ENCODE peak calls at places on chromosomes 11 and 22, in ten cellular contexts. I is SJCRH30, J is AG04450, F is GM12865, O is AG04449, S is astrocyte of the spinal cord, Y is breast epithelium, Q is esophagus squamous epithelium, Z is A549, L is HCT116. B is an unnamed sample.

GRCh38 chr11:112343368-112344039 is 82.8 kb upstream of the PLET1 start:
- DNase-seq in I (no peak), J (no peak), F (no peak), O (no peak), S (peak), Y (no peak), Q (no peak), Z (no peak), L (no peak), B (no peak)

GRCh38 chr22:44729391-44730012 is 22.9 kb upstream of the ARHGAP8 start:
- DNase-seq in I (no peak), J (no peak), F (peak), O (no peak), S (peak), Y (no peak), Q (no peak), Z (no peak), L (no peak), B (no peak)

GRCh38 chr22:46078241-46079092 is 71.9 kb upstream of the PPARA start:
- DNase-seq in I (no peak), J (no peak), F (no peak), O (no peak), S (no peak), Y (peak), Q (no peak), Z (no peak), L (no peak), B (no peak)

GRCh38 chr22:39526736-39527171 is 5.8 kb downstream of the RPS19BP1 start:
- DNase-seq in I (no peak), J (no peak), F (peak), O (no peak), S (no peak), Y (no peak), Q (no peak), Z (no peak), L (no peak), B (peak)

GRCh38 chr22:32528984-32529982 is 54.7 kb downstream of the FBXO7 start:
- DNase-seq in I (peak), J (peak), F (peak), O (peak), S (peak), Y (peak), Q (no peak), Z (peak), L (peak), B (peak)

GRCh38 chr11:44950625-44951472 is at the start of gene TP53I11:
- DNase-seq in I (peak), J (no peak), F (no peak), O (no peak), S (no peak), Y (peak), Q (no peak), Z (peak), L (peak), B (no peak)

GRCh38 chr11:1864831-1865665 is 12.2 kb downstream of the LSP1 start:
- DNase-seq in I (no peak), J (no peak), F (no peak), O (no peak), S (no peak), Y (no peak), Q (no peak), Z (no peak), L (no peak), B (no peak)

GRCh38 chr11:970319-970871 is 44.7 kb downstream of the AP2A2 start:
- DNase-seq in I (no peak), J (no peak), F (no peak), O (no peak), S (no peak), Y (no peak), Q (no peak), Z (no peak), L (no peak), B (peak)

GRCh38 chr22:36197065-36197440 is 4.6 kb downstream of the APOL4 start:
- DNase-seq in I (peak), J (no peak), F (peak), O (no peak), S (peak), Y (no peak), Q (no peak), Z (no peak), L (no peak), B (peak)

GRCh38 chr11:60500276-60500935 is 7.8 kb downstream of the MS4A12 start:
- DNase-seq in I (no peak), J (no peak), F (no peak), O (no peak), S (no peak), Y (no peak), Q (no peak), Z (no peak), L (no peak), B (no peak)

GRCh38 chr11:117424781-117425180 is 97.1 kb downstream of the CEP164 start:
- DNase-seq in I (no peak), J (no peak), F (no peak), O (no peak), S (no peak), Y (no peak), Q (no peak), Z (no peak), L (no peak), B (no peak)

GRCh38 chr11:1353383-1354124 is 36.2 kb upstream of the BRSK2 start:
- DNase-seq in I (no peak), J (no peak), F (no peak), O (no peak), S (no peak), Y (no peak), Q (no peak), Z (no peak), L (no peak), B (no peak)

GRCh38 chr11:119481667-119482400 is 58.9 kb upstream of the THY1 start:
- DNase-seq in I (peak), J (no peak), F (no peak), O (no peak), S (no peak), Y (peak), Q (no peak), Z (no peak), L (no peak), B (no peak)

GRCh38 chr11:119482561-119483001 is 59.6 kb upstream of the THY1 start:
- DNase-seq in I (no peak), J (no peak), F (no peak), O (no peak), S (no peak), Y (peak), Q (no peak), Z (no peak), L (no peak), B (no peak)

GRCh38 chr11:119480375-119481020 is 57.5 kb upstream of the THY1 start:
- DNase-seq in I (no peak), J (no peak), F (no peak), O (no peak), S (no peak), Y (peak), Q (no peak), Z (no peak), L (no peak), B (no peak)

GRCh38 chr11:119479685-119480275 is 56.8 kb upstream of the THY1 start:
- DNase-seq in I (no peak), J (no peak), F (peak), O (no peak), S (peak), Y (peak), Q (no peak), Z (peak), L (no peak), B (peak)

GRCh38 chr11:119481021-119481666 is 58.2 kb upstream of the THY1 start:
- DNase-seq in I (peak), J (peak), F (peak), O (peak), S (peak), Y (peak), Q (no peak), Z (peak), L (no peak), B (peak)
- H3K4me3 ChIP-seq in I (no peak), J (no peak), F (no peak), O (no peak), S (no peak), Y (no peak), Q (no peak), Z (no peak), L (no peak), B (no peak)

GRCh38 chr22:40593460-40594273 is 42.9 kb downstream of the MRTFA start:
- DNase-seq in I (no peak), J (no peak), F (peak), O (no peak), S (no peak), Y (no peak), Q (no peak), Z (no peak), L (no peak), B (no peak)
- H3K4me3 ChIP-seq in I (no peak), J (no peak), F (peak), O (no peak), S (no peak), Y (no peak), Q (no peak), Z (no peak), L (no peak), B (no peak)

DNA sequence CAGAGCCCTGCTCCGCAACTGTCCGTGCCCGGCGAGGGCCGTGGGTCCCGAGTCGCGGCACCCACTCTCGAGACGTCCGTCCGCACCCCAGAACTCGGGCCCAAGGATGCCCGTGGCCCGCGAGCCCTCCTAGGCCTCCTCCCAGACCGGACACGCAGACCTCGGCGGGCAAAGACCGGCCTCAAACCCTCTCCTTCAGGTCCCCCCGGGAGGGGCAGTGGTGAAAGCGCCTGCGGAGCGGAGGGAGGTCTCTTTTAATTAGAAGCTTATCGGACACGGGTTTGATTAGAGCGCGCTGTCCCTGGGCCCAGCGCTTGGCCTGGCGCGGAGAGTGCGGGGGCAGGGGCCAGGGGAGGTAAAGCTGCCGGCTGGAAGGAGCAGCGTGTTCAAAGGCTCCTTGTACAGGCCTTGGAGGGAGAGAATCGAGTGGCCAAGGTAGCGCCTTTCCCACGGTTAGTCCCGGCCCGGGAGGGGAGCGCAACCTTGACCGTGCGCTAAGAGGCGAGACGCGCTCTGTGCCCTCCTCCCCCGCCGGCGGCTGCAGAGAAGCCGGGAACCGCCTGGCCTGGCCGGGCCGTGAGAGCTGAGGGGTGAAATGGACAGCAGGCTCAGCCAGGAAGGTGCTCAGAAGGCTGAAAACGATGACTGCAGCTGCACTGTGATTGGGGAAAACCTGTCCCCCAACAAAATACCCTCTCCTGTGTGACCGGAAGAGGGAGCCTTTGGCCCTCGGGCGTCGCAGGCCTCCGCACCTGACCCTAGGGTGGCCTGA is 4.6 kb downstream of the WT1 start:
- DNase-seq in I (no peak), J (no peak), F (no peak), O (no peak), S (no peak), Y (no peak), Q (no peak), Z (no peak), L (no peak), B (no peak)
- H3K4me3 ChIP-seq in I (no peak), J (no peak), F (no peak), O (no peak), S (no peak), Y (no peak), Q (no peak), Z (no peak), L (no peak), B (no peak)

GRCh38 chr22:42645341-42645937 is 3.8 kb downstream of the CYB5R3 start:
- DNase-seq in I (peak), J (no peak), F (no peak), O (no peak), S (no peak), Y (peak), Q (no peak), Z (no peak), L (no peak), B (no peak)
- H3K4me3 ChIP-seq in I (no peak), J (no peak), F (no peak), O (peak), S (no peak), Y (peak), Q (no peak), Z (no peak), L (no peak), B (no peak)

DNA sequence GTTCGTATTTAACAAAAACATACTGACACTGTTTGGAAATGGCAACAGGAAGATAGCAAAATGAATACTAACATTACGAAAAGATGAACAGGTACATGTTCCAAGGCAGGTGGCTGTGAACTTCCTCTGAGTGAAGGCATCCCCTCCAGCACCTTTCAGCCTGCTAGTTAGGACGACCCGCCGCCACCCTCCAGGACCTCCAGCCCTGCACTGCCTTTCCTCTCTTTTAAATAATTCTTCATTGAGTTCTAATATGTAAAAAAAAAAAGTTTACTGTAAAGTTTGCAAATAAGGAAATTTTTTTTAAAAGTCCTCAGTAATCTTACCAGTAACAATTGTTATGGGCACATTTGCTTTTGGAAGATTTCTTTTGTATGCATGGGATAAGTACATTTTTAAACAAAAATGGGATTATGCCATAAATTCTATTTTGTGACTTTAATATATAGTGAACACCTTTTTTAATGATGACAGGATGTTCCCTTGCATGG is 6.0 kb downstream of the NEAT1 start:
- DNase-seq in I (no peak), J (no peak), F (peak), O (no peak), S (peak), Y (no peak), Q (no peak), Z (no peak), L (no peak), B (no peak)
- H3K4me3 ChIP-seq in I (no peak), J (peak), F (peak), O (peak), S (peak), Y (peak), Q (peak), Z (peak), L (no peak), B (no peak)

GRCh38 chr11:62508336-62509058 is 38.1 kb downstream of the AHNAK start:
- DNase-seq in I (peak), J (no peak), F (peak), O (peak), S (peak), Y (peak), Q (no peak), Z (peak), L (peak), B (no peak)
- H3K4me3 ChIP-seq in I (peak), J (no peak), F (no peak), O (peak), S (no peak), Y (peak), Q (no peak), Z (peak), L (peak), B (no peak)

DNA sequence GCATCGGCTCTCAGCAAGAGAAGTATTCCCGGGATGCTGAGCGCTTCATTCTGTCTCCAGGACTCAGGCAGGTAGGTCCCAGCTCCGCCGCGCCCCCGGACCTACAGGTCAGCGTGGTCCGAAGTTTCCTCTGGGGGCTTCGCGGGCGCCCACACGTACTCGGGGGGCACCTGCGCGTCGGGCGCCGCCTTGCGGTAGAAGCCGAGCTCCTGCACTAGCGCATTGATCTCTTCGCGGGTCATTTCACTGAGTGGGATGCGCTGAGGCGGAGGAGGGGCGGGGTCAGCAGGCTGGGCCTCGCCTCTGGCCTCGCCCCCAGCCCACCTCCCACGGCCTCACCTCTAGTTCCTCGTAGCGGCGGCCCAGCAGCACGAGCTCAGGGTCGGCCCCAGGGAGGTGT is 2.5 kb downstream of the SELENOM start:
- DNase-seq in I (no peak), J (no peak), F (peak), O (no peak), S (no peak), Y (no peak), Q (no peak), Z (no peak), L (no peak), B (no peak)
- H3K4me3 ChIP-seq in I (no peak), J (no peak), F (no peak), O (no peak), S (no peak), Y (no peak), Q (no peak), Z (no peak), L (no peak), B (no peak)

DNA sequence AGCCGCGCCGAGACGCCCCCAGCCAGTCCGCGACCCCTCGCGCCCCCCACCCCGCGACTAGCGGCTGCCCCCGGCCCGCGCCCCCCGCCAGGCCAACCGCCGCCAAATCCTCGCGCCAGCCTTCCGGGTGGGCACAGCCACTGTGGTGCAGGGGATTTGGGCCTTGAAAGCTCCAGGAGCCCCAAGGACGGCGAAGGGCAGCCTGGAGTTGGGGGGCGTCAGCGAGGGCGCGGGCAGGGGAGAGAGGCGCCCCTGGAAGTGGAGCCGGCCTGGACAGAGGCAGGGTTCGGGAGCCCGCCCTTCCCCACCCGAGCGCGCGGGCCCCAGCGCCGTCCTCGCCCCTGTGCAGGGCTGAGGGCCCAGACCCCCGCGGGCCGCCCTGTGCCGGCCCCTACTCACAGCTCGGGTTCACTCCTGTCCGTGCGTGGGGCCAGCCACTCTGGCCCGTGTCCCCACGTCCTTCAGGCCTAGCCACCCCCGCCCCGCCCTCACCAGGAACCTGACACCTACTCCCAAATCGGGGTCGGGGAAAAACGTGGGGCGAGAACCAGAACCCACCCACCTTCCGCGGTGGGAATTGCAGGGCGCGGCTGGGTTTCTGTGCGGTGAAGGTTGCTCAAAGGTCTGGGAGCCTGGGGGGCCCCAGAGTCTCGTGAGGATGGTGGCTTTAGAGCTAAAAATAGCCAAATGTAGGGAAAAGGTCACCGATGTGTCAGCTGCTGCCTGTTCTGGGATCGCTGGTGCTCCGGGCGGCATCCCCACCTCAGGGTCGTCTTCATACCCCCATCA is at the start of gene CPT1B:
- DNase-seq in I (no peak), J (no peak), F (no peak), O (no peak), S (no peak), Y (no peak), Q (no peak), Z (no peak), L (no peak), B (no peak)
- H3K4me3 ChIP-seq in I (no peak), J (no peak), F (no peak), O (no peak), S (no peak), Y (no peak), Q (no peak), Z (no peak), L (no peak), B (no peak)